ENCODE peak calls at places on chromosomes 7 and 10, in eight cellular contexts. N, U, Z, D, J, I, L and F are unnamed samples.

GRCh38 chr10:5971886-5972285 is 5.5 kb downstream of the IL15RA start:
- DNase-seq in N (no peak), U (no peak), Z (no peak), D (no peak), J (no peak), I (no peak), L (no peak), F (no peak)

GRCh38 chr7:36601596-36601995 is 122.7 kb downstream of the AOAH start:
- DNase-seq in N (no peak), U (no peak), Z (no peak), D (no peak), J (no peak), I (no peak), L (no peak), F (no peak)

GRCh38 chr10:2928219-2928840 is 139.0 kb upstream of the PFKP start:
- DNase-seq in N (peak; percentile 82), U (peak; percentile 36), Z (peak; percentile 73), D (peak; percentile 85), J (peak; percentile 82), I (peak; percentile 39), L (peak; percentile 86), F (peak; percentile 27)

GRCh38 chr7:38502289-38502688 is 128.9 kb downstream of the AMPH start:
- DNase-seq in N (no peak), U (no peak), Z (no peak), D (no peak), J (no peak), I (no peak), L (no peak), F (no peak)

GRCh38 chr7:23349484-23350157 is 50.5 kb downstream of the MALSU1 start:
- DNase-seq in N (peak; percentile 67), U (no peak), Z (no peak), D (peak; percentile 20), J (no peak), I (no peak), L (peak; percentile 71), F (no peak)

GRCh38 chr10:102157224-102157623 is 5.0 kb downstream of the NOLC1 start:
- DNase-seq in N (no peak), U (no peak), Z (peak; percentile 51), D (no peak), J (no peak), I (no peak), L (no peak), F (no peak)

GRCh38 chr10:34641913-34642558 is 173.1 kb downstream of the PARD3 start:
- DNase-seq in N (no peak), U (no peak), Z (no peak), D (peak; percentile 46), J (no peak), I (no peak), L (no peak), F (no peak)

GRCh38 chr10:4981722-4982471 is 18.7 kb downstream of the AKR1C1 start:
- DNase-seq in N (peak; percentile 21), U (peak; percentile 16), Z (no peak), D (peak; percentile 73), J (peak; percentile 68), I (peak; percentile 17), L (peak; percentile 74), F (no peak)

GRCh38 chr10:72846225-72846624 is 47.3 kb upstream of the OIT3 start:
- DNase-seq in N (peak; percentile 7), U (no peak), Z (no peak), D (no peak), J (no peak), I (no peak), L (no peak), F (no peak)

GRCh38 chr10:26621889-26622681 is 75.4 kb upstream of the PDSS1 start:
- DNase-seq in N (no peak), U (no peak), Z (peak; percentile 16), D (peak; percentile 36), J (peak; percentile 59), I (no peak), L (peak; percentile 63), F (no peak)

GRCh38 chr7:102044984-102045673 is 227.7 kb downstream of the CUX1 start:
- DNase-seq in N (peak; percentile 96), U (no peak), Z (no peak), D (no peak), J (no peak), I (peak; percentile 64), L (peak; percentile 15), F (no peak)

GRCh38 chr10:118960166-118961090 is 69.1 kb upstream of the NANOS1 start:
- DNase-seq in N (peak; percentile 13), U (no peak), Z (no peak), D (no peak), J (peak; percentile 23), I (peak; percentile 19), L (no peak), F (no peak)

GRCh38 chr7:69656077-69656476 is 57.8 kb downstream of the AUTS2 start:
- DNase-seq in N (no peak), U (no peak), Z (no peak), D (no peak), J (no peak), I (no peak), L (no peak), F (no peak)

GRCh38 chr7:140402178-140402835 is 1.6 kb upstream of the RAB19 start:
- DNase-seq in N (peak; percentile 76), U (no peak), Z (no peak), D (no peak), J (no peak), I (no peak), L (no peak), F (no peak)

GRCh38 chr7:137169282-137169698 is 174.2 kb downstream of the PTN start:
- DNase-seq in N (peak; percentile 86), U (no peak), Z (peak; percentile 21), D (peak; percentile 86), J (peak; percentile 83), I (peak; percentile 52), L (peak; percentile 82), F (no peak)

GRCh38 chr10:96401036-96401435 is 42.2 kb upstream of the OPALIN start:
- DNase-seq in N (no peak), U (no peak), Z (no peak), D (no peak), J (no peak), I (no peak), L (peak; percentile 58), F (no peak)

GRCh38 chr7:109282726-109283125 is 713.1 kb downstream of the DNAJB9 start:
- DNase-seq in N (no peak), U (no peak), Z (no peak), D (peak; percentile 75), J (no peak), I (no peak), L (no peak), F (no peak)

GRCh38 chr7:85328599-85328998 is 141.7 kb upstream of the SEMA3D start:
- DNase-seq in N (peak; percentile 48), U (no peak), Z (no peak), D (no peak), J (no peak), I (no peak), L (no peak), F (no peak)

GRCh38 chr7:10974717-10975032 is 1.0 kb downstream of the PHF14 start:
- DNase-seq in N (no peak), U (no peak), Z (no peak), D (no peak), J (no peak), I (no peak), L (no peak), F (no peak)

GRCh38 chr7:35253182-35253679 is 669 bp downstream of the TBX20 start:
- DNase-seq in N (no peak), U (no peak), Z (no peak), D (no peak), J (peak; percentile 42), I (no peak), L (peak; percentile 72), F (no peak)

GRCh38 chr10:47248436-47249090 is 51.4 kb upstream of the GDF10 start:
- DNase-seq in N (no peak), U (no peak), Z (no peak), D (no peak), J (peak; percentile 7), I (no peak), L (no peak), F (no peak)

GRCh38 chr10:23294638-23295247 is 49.9 kb downstream of the C10orf67 start:
- DNase-seq in N (peak; percentile 57), U (no peak), Z (no peak), D (peak; percentile 15), J (no peak), I (no peak), L (peak; percentile 12), F (no peak)

GRCh38 chr7:64307254-64308018 is 6.3 kb upstream of the ZNF736 start:
- DNase-seq in N (peak; percentile 66), U (peak; percentile 80), Z (peak; percentile 96), D (peak; percentile 55), J (no peak), I (peak; percentile 90), L (no peak), F (peak; percentile 89)
- H3K9me3 ChIP-seq in N (no peaks in the 10 kb centered on the region), U (no peaks in the 10 kb centered on the region), Z (no peaks in the 10 kb centered on the region), D (no peaks in the 10 kb centered on the region), J (peaks cover 82% of the 10 kb centered on the region), I (no peaks in the 10 kb centered on the region), L (peaks cover 12% of the 10 kb centered on the region), F (no peaks in the 10 kb centered on the region)

DNA sequence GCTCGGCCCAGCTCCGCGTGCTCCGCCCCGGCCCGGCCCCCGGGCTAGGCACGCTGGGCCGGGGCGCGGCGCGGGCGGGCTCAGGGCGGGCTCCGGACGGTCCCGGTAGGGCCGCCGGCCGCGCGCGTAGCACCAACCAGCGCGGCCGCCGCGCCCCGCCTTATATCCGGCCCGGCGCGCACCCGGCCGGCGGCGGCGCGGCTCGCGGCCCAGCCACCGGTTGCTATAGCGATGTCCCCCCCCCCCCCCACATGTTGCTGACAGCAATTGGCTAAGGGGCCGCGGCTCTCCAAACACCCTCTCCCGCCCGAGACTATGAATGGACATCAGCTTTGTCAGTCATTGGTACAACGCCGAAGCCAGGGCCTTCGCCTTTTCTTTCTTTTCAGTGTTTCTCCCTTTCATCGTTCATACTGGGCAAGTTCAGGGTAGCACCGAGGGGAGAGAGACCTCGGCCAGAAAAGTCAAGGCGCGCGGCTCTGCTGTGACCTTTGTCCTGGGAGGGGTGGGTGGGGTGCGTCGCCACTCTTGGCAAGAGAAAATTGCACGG is 354.1 kb downstream of the DNAJB6 start:
- DNase-seq in N (peak; percentile 7), U (peak; percentile 40), Z (peak; percentile 17), D (peak; percentile 20), J (peak; percentile 93), I (peak; percentile 19), L (peak; percentile 94), F (no peak)
- H3K9me3 ChIP-seq in N (no peaks in the 10 kb centered on the region), U (no peaks in the 10 kb centered on the region), Z (no peaks in the 10 kb centered on the region), D (no peaks in the 10 kb centered on the region), J (no peaks in the 10 kb centered on the region), I (no peaks in the 10 kb centered on the region), L (no peaks in the 10 kb centered on the region), F (no peaks in the 10 kb centered on the region)

DNA sequence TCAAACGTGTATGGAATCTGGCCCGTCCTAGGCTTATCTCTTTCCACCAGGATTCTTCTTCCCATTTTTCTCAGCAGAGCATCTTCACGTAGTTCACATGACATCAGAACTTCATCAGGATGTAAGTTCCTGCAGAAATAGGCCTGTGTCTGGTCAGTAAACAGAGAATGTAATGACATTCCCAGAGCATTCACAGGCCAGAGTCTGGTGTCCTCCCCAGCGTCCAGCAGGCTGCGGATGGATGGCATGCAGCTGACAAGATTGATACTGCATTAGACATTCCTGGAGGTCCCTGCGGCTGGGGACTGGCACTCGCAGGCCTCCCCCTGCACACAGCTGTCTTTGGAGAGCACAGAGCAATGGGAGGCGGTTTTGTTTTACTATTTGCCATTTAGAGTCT is 28.7 kb downstream of the MGMT start:
- DNase-seq in N (no peak), U (no peak), Z (no peak), D (peak; percentile 19), J (no peak), I (no peak), L (peak; percentile 52), F (no peak)
- H3K9me3 ChIP-seq in N (peaks cover 27% of the 10 kb centered on the region), U (no peaks in the 10 kb centered on the region), Z (no peaks in the 10 kb centered on the region), D (no peaks in the 10 kb centered on the region), J (peaks cover 13% of the 10 kb centered on the region), I (no peaks in the 10 kb centered on the region), L (peaks cover 12% of the 10 kb centered on the region), F (peaks cover 8% of the 10 kb centered on the region)

GRCh38 chr10:108132303-108132702 is 967.8 kb upstream of the SORCS1 start:
- DNase-seq in N (no peak), U (no peak), Z (no peak), D (no peak), J (no peak), I (no peak), L (no peak), F (no peak)
- H3K9me3 ChIP-seq in N (no peaks in the 10 kb centered on the region), U (no peaks in the 10 kb centered on the region), Z (no peaks in the 10 kb centered on the region), D (no peaks in the 10 kb centered on the region), J (no peaks in the 10 kb centered on the region), I (no peaks in the 10 kb centered on the region), L (no peaks in the 10 kb centered on the region), F (no peaks in the 10 kb centered on the region)